ENCODE peak calls at places on chromosomes 12 and 14, in ten cellular contexts. One of them, this sample, is unnamed.

GRCh38 chr14:54787263-54787662 is 115.4 kb downstream of the GCH1 start:
- DNase-seq in CD8-positive, alpha-beta T cell: no peak
- DNase-seq in OCI-LY7: no peak
- DNase-seq in skeletal muscle cell: no peak
- DNase-seq in neural progenitor cell: no peak
- DNase-seq in Peyer's patch: no peak
- DNase-seq in mammary epithelial cell: no peak
- DNase-seq in HFF-Myc: no peak
- DNase-seq in foreskin fibroblast: no peak
- DNase-seq in HepG2: no peak
- DNase-seq in this sample: no peak

GRCh38 chr14:75911883-75912282 is 69.9 kb downstream of the TGFB3 start:
- DNase-seq in skeletal muscle cell: no peak
- DNase-seq in Peyer's patch: no peak
- DNase-seq in foreskin fibroblast: no peak
- DNase-seq in CD8-positive, alpha-beta T cell: no peak
- DNase-seq in OCI-LY7: no peak
- DNase-seq in mammary epithelial cell: no peak
- DNase-seq in HepG2: no peak
- DNase-seq in HFF-Myc: no peak
- DNase-seq in neural progenitor cell: peak
- DNase-seq in this sample: no peak

GRCh38 chr12:89825591-89826449 is 117.2 kb upstream of the ATP2B1 start:
- DNase-seq in HFF-Myc: peak
- DNase-seq in mammary epithelial cell: no peak
- DNase-seq in foreskin fibroblast: peak
- DNase-seq in CD8-positive, alpha-beta T cell: no peak
- DNase-seq in Peyer's patch: no peak
- DNase-seq in skeletal muscle cell: no peak
- DNase-seq in neural progenitor cell: no peak
- DNase-seq in OCI-LY7: peak
- DNase-seq in HepG2: no peak
- DNase-seq in this sample: no peak

GRCh38 chr12:121989951-121990647 is 31.6 kb upstream of the BCL7A start:
- DNase-seq in HFF-Myc: no peak
- DNase-seq in neural progenitor cell: no peak
- DNase-seq in CD8-positive, alpha-beta T cell: no peak
- DNase-seq in HepG2: no peak
- DNase-seq in Peyer's patch: no peak
- DNase-seq in foreskin fibroblast: no peak
- DNase-seq in skeletal muscle cell: no peak
- DNase-seq in OCI-LY7: no peak
- DNase-seq in mammary epithelial cell: no peak
- DNase-seq in this sample: no peak

GRCh38 chr14:86766469-86766868 is 1226.5 kb downstream of the GALC start:
- DNase-seq in OCI-LY7: no peak
- DNase-seq in CD8-positive, alpha-beta T cell: no peak
- DNase-seq in HepG2: peak
- DNase-seq in foreskin fibroblast: no peak
- DNase-seq in HFF-Myc: no peak
- DNase-seq in mammary epithelial cell: no peak
- DNase-seq in Peyer's patch: no peak
- DNase-seq in skeletal muscle cell: no peak
- DNase-seq in neural progenitor cell: no peak
- DNase-seq in this sample: no peak

GRCh38 chr14:105528859-105529505 is 2.6 kb downstream of the TMEM121 start:
- DNase-seq in CD8-positive, alpha-beta T cell: peak
- DNase-seq in foreskin fibroblast: no peak
- DNase-seq in mammary epithelial cell: no peak
- DNase-seq in OCI-LY7: no peak
- DNase-seq in skeletal muscle cell: no peak
- DNase-seq in HFF-Myc: no peak
- DNase-seq in Peyer's patch: no peak
- DNase-seq in neural progenitor cell: no peak
- DNase-seq in HepG2: no peak
- DNase-seq in this sample: no peak

GRCh38 chr12:82832091-82832490 is 145.4 kb downstream of the TMTC2 start:
- DNase-seq in skeletal muscle cell: no peak
- DNase-seq in Peyer's patch: no peak
- DNase-seq in mammary epithelial cell: no peak
- DNase-seq in foreskin fibroblast: no peak
- DNase-seq in neural progenitor cell: no peak
- DNase-seq in HepG2: no peak
- DNase-seq in CD8-positive, alpha-beta T cell: no peak
- DNase-seq in OCI-LY7: no peak
- DNase-seq in HFF-Myc: no peak
- DNase-seq in this sample: no peak

GRCh38 chr12:81863406-81863805 is 104.3 kb upstream of the PPFIA2 start:
- DNase-seq in Peyer's patch: no peak
- DNase-seq in mammary epithelial cell: no peak
- DNase-seq in HepG2: no peak
- DNase-seq in HFF-Myc: no peak
- DNase-seq in foreskin fibroblast: no peak
- DNase-seq in OCI-LY7: no peak
- DNase-seq in skeletal muscle cell: no peak
- DNase-seq in neural progenitor cell: peak
- DNase-seq in CD8-positive, alpha-beta T cell: no peak
- DNase-seq in this sample: no peak

GRCh38 chr14:92668266-92668973 is 80.0 kb downstream of the LGMN start:
- DNase-seq in HFF-Myc: no peak
- DNase-seq in foreskin fibroblast: no peak
- DNase-seq in mammary epithelial cell: no peak
- DNase-seq in OCI-LY7: no peak
- DNase-seq in HepG2: no peak
- DNase-seq in CD8-positive, alpha-beta T cell: no peak
- DNase-seq in Peyer's patch: no peak
- DNase-seq in neural progenitor cell: no peak
- DNase-seq in skeletal muscle cell: no peak
- DNase-seq in this sample: no peak

GRCh38 chr12:106585862-106586534 is 3.2 kb downstream of the RFX4 start:
- DNase-seq in foreskin fibroblast: no peak
- DNase-seq in CD8-positive, alpha-beta T cell: no peak
- DNase-seq in OCI-LY7: no peak
- DNase-seq in Peyer's patch: no peak
- DNase-seq in neural progenitor cell: peak
- DNase-seq in HepG2: no peak
- DNase-seq in mammary epithelial cell: peak
- DNase-seq in HFF-Myc: no peak
- DNase-seq in skeletal muscle cell: no peak
- DNase-seq in this sample: no peak

DNA sequence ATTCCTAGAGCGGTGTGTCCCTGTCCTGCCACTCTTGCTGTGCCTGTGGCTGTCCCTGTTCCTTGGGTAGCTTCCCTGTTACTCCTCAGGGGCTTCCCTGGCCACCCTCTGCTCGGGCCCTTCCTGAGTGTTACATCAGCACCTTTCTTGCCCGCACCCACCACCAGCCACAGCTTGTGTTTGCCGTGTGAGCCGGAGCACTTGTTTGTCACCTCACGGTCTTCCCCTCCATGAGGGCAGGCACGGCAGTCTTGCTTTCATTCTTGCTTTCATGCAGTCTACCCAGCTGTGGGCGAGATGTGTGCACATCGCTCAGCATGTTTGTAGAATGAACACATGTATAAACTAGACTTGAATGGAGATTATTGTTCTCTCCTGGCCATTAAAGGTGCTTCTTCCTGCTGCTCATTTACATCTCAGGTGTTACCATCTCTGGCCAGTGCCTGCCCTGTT is 42.0 kb downstream of the TRAF3 start:
- DNase-seq in HepG2: peak
- DNase-seq in Peyer's patch: peak
- DNase-seq in HFF-Myc: no peak
- DNase-seq in CD8-positive, alpha-beta T cell: peak
- DNase-seq in mammary epithelial cell: peak
- DNase-seq in skeletal muscle cell: no peak
- DNase-seq in OCI-LY7: no peak
- DNase-seq in foreskin fibroblast: no peak
- DNase-seq in neural progenitor cell: no peak
- DNase-seq in this sample: no peak
- H3K4me3 ChIP-seq in HepG2: peak
- H3K4me3 ChIP-seq in Peyer's patch: no peak
- H3K4me3 ChIP-seq in HFF-Myc: no peak
- H3K4me3 ChIP-seq in CD8-positive, alpha-beta T cell: no peak
- H3K4me3 ChIP-seq in mammary epithelial cell: peak
- H3K4me3 ChIP-seq in skeletal muscle cell: no peak
- H3K4me3 ChIP-seq in OCI-LY7: no peak
- H3K4me3 ChIP-seq in foreskin fibroblast: no peak
- H3K4me3 ChIP-seq in neural progenitor cell: no peak
- H3K4me3 ChIP-seq in this sample: no peak

DNA sequence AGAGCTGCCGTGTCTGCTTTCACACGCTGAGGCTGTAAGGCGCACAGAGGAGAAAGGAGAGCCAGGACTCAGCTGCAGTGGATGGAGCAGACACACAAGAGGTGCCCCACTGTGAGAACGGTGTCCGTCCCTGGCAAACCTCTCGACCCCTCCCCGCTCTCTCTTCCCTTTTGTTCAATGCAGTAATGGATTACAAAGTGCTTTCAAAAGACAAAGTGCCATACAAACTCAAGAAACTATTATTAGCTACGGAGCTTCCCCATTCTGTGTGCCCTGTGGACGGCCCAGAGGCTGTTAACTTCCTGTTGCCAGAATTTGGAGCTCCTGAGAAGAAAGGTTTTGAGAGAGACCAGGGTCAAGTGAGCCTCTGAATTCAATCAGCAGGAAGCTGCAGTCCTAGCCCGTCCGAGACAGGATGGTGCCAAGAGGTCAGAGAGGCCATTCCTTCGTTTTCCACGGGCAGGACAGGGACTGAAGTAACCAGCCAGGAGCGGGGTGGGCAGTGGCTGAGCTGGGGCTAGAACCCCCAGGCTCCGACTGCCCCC is 15.8 kb downstream of the CCND2 start:
- DNase-seq in HepG2: no peak
- DNase-seq in HFF-Myc: no peak
- DNase-seq in mammary epithelial cell: no peak
- DNase-seq in CD8-positive, alpha-beta T cell: no peak
- DNase-seq in OCI-LY7: no peak
- DNase-seq in neural progenitor cell: peak
- DNase-seq in foreskin fibroblast: no peak
- DNase-seq in Peyer's patch: no peak
- DNase-seq in skeletal muscle cell: no peak
- DNase-seq in this sample: no peak
- H3K4me3 ChIP-seq in HepG2: no peak
- H3K4me3 ChIP-seq in HFF-Myc: no peak
- H3K4me3 ChIP-seq in mammary epithelial cell: no peak
- H3K4me3 ChIP-seq in CD8-positive, alpha-beta T cell: no peak
- H3K4me3 ChIP-seq in OCI-LY7: no peak
- H3K4me3 ChIP-seq in neural progenitor cell: no peak
- H3K4me3 ChIP-seq in foreskin fibroblast: no peak
- H3K4me3 ChIP-seq in Peyer's patch: no peak
- H3K4me3 ChIP-seq in skeletal muscle cell: no peak
- H3K4me3 ChIP-seq in this sample: no peak

GRCh38 chr14:23149745-23150144 is 30.7 kb upstream of the CEBPE start:
- DNase-seq in foreskin fibroblast: no peak
- DNase-seq in neural progenitor cell: no peak
- DNase-seq in OCI-LY7: no peak
- DNase-seq in HepG2: no peak
- DNase-seq in skeletal muscle cell: no peak
- DNase-seq in Peyer's patch: no peak
- DNase-seq in CD8-positive, alpha-beta T cell: no peak
- DNase-seq in mammary epithelial cell: no peak
- DNase-seq in HFF-Myc: no peak
- DNase-seq in this sample: no peak

GRCh38 chr14:23151342-23151741 is 32.1 kb downstream of the SLC7A8 start:
- DNase-seq in mammary epithelial cell: no peak
- DNase-seq in OCI-LY7: no peak
- DNase-seq in HepG2: no peak
- DNase-seq in CD8-positive, alpha-beta T cell: no peak
- DNase-seq in HFF-Myc: no peak
- DNase-seq in skeletal muscle cell: no peak
- DNase-seq in neural progenitor cell: no peak
- DNase-seq in Peyer's patch: no peak
- DNase-seq in foreskin fibroblast: no peak
- DNase-seq in this sample: no peak

GRCh38 chr14:23153891-23154796 is 29.3 kb downstream of the SLC7A8 start:
- DNase-seq in Peyer's patch: peak
- DNase-seq in skeletal muscle cell: peak
- DNase-seq in OCI-LY7: no peak
- DNase-seq in CD8-positive, alpha-beta T cell: no peak
- DNase-seq in HFF-Myc: peak
- DNase-seq in mammary epithelial cell: peak
- DNase-seq in neural progenitor cell: peak
- DNase-seq in foreskin fibroblast: peak
- DNase-seq in HepG2: no peak
- DNase-seq in this sample: no peak

GRCh38 chr14:23159516-23159915 is 23.9 kb downstream of the SLC7A8 start:
- DNase-seq in CD8-positive, alpha-beta T cell: no peak
- DNase-seq in foreskin fibroblast: no peak
- DNase-seq in OCI-LY7: no peak
- DNase-seq in skeletal muscle cell: no peak
- DNase-seq in HFF-Myc: no peak
- DNase-seq in mammary epithelial cell: no peak
- DNase-seq in HepG2: no peak
- DNase-seq in Peyer's patch: no peak
- DNase-seq in neural progenitor cell: no peak
- DNase-seq in this sample: no peak

DNA sequence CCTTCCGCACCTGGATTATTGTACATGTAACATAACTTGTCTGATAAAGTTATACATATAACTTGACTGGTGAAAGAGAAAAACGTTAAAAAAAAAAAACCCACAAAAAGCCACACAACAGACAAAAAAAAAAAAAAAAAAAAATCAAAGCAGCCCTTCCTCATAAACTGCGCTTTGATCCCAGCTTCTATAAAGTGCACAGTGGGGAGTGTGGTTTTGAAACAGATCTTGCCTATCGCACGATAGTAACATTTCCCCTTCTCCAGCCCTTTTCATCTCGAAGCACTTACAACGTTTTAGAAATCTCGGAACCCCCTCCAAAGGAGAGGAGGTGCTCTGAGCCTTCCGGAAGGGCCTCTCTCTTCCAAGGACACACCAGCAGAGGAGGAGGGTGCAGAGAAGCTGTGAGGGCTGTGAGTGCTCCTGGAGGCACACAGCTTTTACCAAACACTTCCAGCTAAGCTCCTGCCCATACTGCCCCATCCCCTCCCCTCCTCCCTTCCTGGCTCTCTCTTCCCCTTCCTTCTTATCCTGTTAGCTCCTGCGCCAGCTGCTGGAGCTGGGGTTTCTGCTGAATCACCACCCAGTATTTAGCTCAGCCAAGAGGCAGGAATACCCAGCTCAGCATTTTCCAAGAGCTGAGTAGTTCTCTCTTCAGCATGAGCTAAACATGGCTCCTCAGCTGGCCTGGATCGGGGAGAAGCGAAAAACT is 28.4 kb downstream of the SLC7A8 start:
- DNase-seq in skeletal muscle cell: peak
- DNase-seq in HFF-Myc: peak
- DNase-seq in neural progenitor cell: peak
- DNase-seq in HepG2: no peak
- DNase-seq in OCI-LY7: no peak
- DNase-seq in mammary epithelial cell: peak
- DNase-seq in CD8-positive, alpha-beta T cell: peak
- DNase-seq in Peyer's patch: peak
- DNase-seq in foreskin fibroblast: peak
- DNase-seq in this sample: peak
- H3K4me3 ChIP-seq in skeletal muscle cell: no peak
- H3K4me3 ChIP-seq in HFF-Myc: peak
- H3K4me3 ChIP-seq in neural progenitor cell: no peak
- H3K4me3 ChIP-seq in HepG2: no peak
- H3K4me3 ChIP-seq in OCI-LY7: no peak
- H3K4me3 ChIP-seq in mammary epithelial cell: no peak
- H3K4me3 ChIP-seq in CD8-positive, alpha-beta T cell: no peak
- H3K4me3 ChIP-seq in Peyer's patch: no peak
- H3K4me3 ChIP-seq in foreskin fibroblast: peak
- H3K4me3 ChIP-seq in this sample: no peak

GRCh38 chr12:29158364-29158763 is 9.3 kb downstream of the FAR2 start:
- DNase-seq in OCI-LY7: no peak
- DNase-seq in HepG2: no peak
- DNase-seq in skeletal muscle cell: no peak
- DNase-seq in mammary epithelial cell: no peak
- DNase-seq in Peyer's patch: no peak
- DNase-seq in foreskin fibroblast: peak
- DNase-seq in HFF-Myc: no peak
- DNase-seq in CD8-positive, alpha-beta T cell: no peak
- DNase-seq in neural progenitor cell: no peak
- DNase-seq in this sample: no peak
- H3K4me3 ChIP-seq in OCI-LY7: no peak
- H3K4me3 ChIP-seq in HepG2: no peak
- H3K4me3 ChIP-seq in skeletal muscle cell: no peak
- H3K4me3 ChIP-seq in mammary epithelial cell: no peak
- H3K4me3 ChIP-seq in Peyer's patch: no peak
- H3K4me3 ChIP-seq in foreskin fibroblast: no peak
- H3K4me3 ChIP-seq in HFF-Myc: no peak
- H3K4me3 ChIP-seq in CD8-positive, alpha-beta T cell: no peak
- H3K4me3 ChIP-seq in neural progenitor cell: no peak
- H3K4me3 ChIP-seq in this sample: no peak

This sample was measured in AG04449.